ENCODE peak calls at places on chromosomes 5 and 9, in ten cellular contexts. F, H, K, S, E, N, Z, M, J and Y are unnamed samples.

GRCh38 chr5:13783731-13784130 is 160.8 kb downstream of the DNAH5 start:
- DNase-seq in F (no peak), H (no peak), K (no peak), S (no peak), E (no peak), N (no peak), Z (no peak), M (no peak), J (no peak), Y (no peak)

GRCh38 chr5:149886697-149887470 is 57.7 kb downstream of the PDE6A start:
- DNase-seq in F (no peak), H (no peak), K (no peak), S (no peak), E (no peak), N (no peak), Z (no peak), M (no peak), J (no peak), Y (no peak)

GRCh38 chr5:135127604-135128240 is 93.7 kb upstream of the PITX1 start:
- DNase-seq in F (no peak), H (peak), K (no peak), S (peak), E (peak), N (no peak), Z (peak), M (no peak), J (peak), Y (no peak)

GRCh38 chr9:136512651-136513066 is 29.8 kb upstream of the SEC16A start:
- DNase-seq in F (no peak), H (peak), K (no peak), S (no peak), E (peak), N (peak), Z (no peak), M (no peak), J (no peak), Y (no peak)

GRCh38 chr5:176774216-176775171 is 35.9 kb upstream of the UNC5A start:
- DNase-seq in F (no peak), H (no peak), K (no peak), S (no peak), E (peak), N (peak), Z (no peak), M (peak), J (no peak), Y (peak)

GRCh38 chr5:53942724-53943123 is 367.6 kb downstream of the ARL15 start:
- DNase-seq in F (no peak), H (no peak), K (peak), S (no peak), E (no peak), N (peak), Z (no peak), M (no peak), J (no peak), Y (no peak)

GRCh38 chr9:134985451-134985850 is 67.7 kb upstream of the FCN1 start:
- DNase-seq in F (no peak), H (no peak), K (no peak), S (no peak), E (no peak), N (no peak), Z (no peak), M (peak), J (no peak), Y (no peak)

GRCh38 chr5:60446917-60447316 is 253.0 kb downstream of the DEPDC1B start:
- DNase-seq in F (no peak), H (no peak), K (no peak), S (no peak), E (no peak), N (no peak), Z (no peak), M (no peak), J (peak), Y (no peak)

GRCh38 chr5:135739383-135739961 is 95.0 kb upstream of the SLC25A48 start:
- DNase-seq in F (no peak), H (no peak), K (no peak), S (no peak), E (no peak), N (no peak), Z (no peak), M (no peak), J (no peak), Y (peak)

GRCh38 chr9:136093995-136094881 is 851 bp downstream of the NACC2 start:
- DNase-seq in F (peak), H (peak), K (peak), S (peak), E (peak), N (peak), Z (peak), M (peak), J (peak), Y (peak)

GRCh38 chr9:87405677-87406544 is 91.8 kb upstream of the DAPK1 start:
- DNase-seq in F (no peak), H (no peak), K (peak), S (no peak), E (no peak), N (no peak), Z (no peak), M (peak), J (no peak), Y (no peak)

GRCh38 chr5:137900925-137901817 is 11.9 kb downstream of the PKD2L2 start:
- DNase-seq in F (no peak), H (no peak), K (no peak), S (no peak), E (no peak), N (no peak), Z (no peak), M (no peak), J (peak), Y (no peak)

GRCh38 chr5:138849439-138849838 is 25.7 kb downstream of the LRRTM2 start:
- DNase-seq in F (no peak), H (no peak), K (no peak), S (no peak), E (no peak), N (no peak), Z (no peak), M (no peak), J (no peak), Y (no peak)

GRCh38 chr5:111984044-111984443 is 227.1 kb upstream of the NREP start:
- DNase-seq in F (no peak), H (no peak), K (no peak), S (no peak), E (no peak), N (no peak), Z (no peak), M (no peak), J (no peak), Y (no peak)

GRCh38 chr9:4197548-4197947 is 102.3 kb downstream of the GLIS3 start:
- DNase-seq in F (no peak), H (no peak), K (no peak), S (no peak), E (peak), N (peak), Z (no peak), M (no peak), J (peak), Y (peak)

GRCh38 chr9:31597977-31598376 is 786.5 kb upstream of the ACO1 start:
- DNase-seq in F (no peak), H (no peak), K (no peak), S (no peak), E (no peak), N (no peak), Z (no peak), M (no peak), J (peak), Y (no peak)

GRCh38 chr5:179819296-179820126 is 1.2 kb upstream of the SQSTM1 start:
- DNase-seq in F (peak), H (no peak), K (peak), S (peak), E (peak), N (peak), Z (peak), M (peak), J (peak), Y (no peak)

GRCh38 chr5:179820127-179820482 is 600 bp upstream of the SQSTM1 start:
- DNase-seq in F (no peak), H (no peak), K (no peak), S (no peak), E (no peak), N (no peak), Z (no peak), M (no peak), J (no peak), Y (no peak)

GRCh38 chr5:179822059-179822432 is 1.3 kb downstream of the SQSTM1 start:
- DNase-seq in F (no peak), H (no peak), K (no peak), S (no peak), E (no peak), N (no peak), Z (no peak), M (no peak), J (no peak), Y (no peak)

GRCh38 chr5:179821298-179822058 is 773 bp downstream of the SQSTM1 start:
- DNase-seq in F (peak), H (peak), K (peak), S (peak), E (peak), N (peak), Z (peak), M (peak), J (peak), Y (peak)

GRCh38 chr5:179820483-179821297 is at the start of gene SQSTM1:
- DNase-seq in F (peak), H (no peak), K (peak), S (peak), E (peak), N (peak), Z (peak), M (peak), J (peak), Y (peak)
- TF ChIP-seq EP300 in F (no peak), H (peak), K (peak), S (no peak), E (no peak), N (peak), Z (no peak), M (no peak), J (no peak), Y (no peak)

GRCh38 chr9:78207319-78207718 is 28.6 kb upstream of the CEP78 start:
- DNase-seq in F (no peak), H (no peak), K (no peak), S (no peak), E (no peak), N (no peak), Z (no peak), M (no peak), J (no peak), Y (peak)
- TF ChIP-seq EP300 in F (no peak), H (no peak), K (no peak), S (no peak), E (no peak), N (no peak), Z (no peak), M (no peak), J (no peak), Y (no peak)

GRCh38 chr9:76459691-76460635 is 981 bp downstream of the GCNT1 start:
- DNase-seq in F (peak), H (peak), K (no peak), S (peak), E (peak), N (peak), Z (peak), M (no peak), J (peak), Y (no peak)
- TF ChIP-seq EP300 in F (no peak), H (no peak), K (no peak), S (no peak), E (no peak), N (no peak), Z (no peak), M (no peak), J (no peak), Y (no peak)

GRCh38 chr9:113774968-113775367 is 101.1 kb upstream of the ZNF618 start:
- DNase-seq in F (no peak), H (no peak), K (no peak), S (no peak), E (no peak), N (peak), Z (no peak), M (no peak), J (no peak), Y (peak)
- TF ChIP-seq EP300 in F (no peak), H (no peak), K (no peak), S (no peak), E (no peak), N (no peak), Z (no peak), M (no peak), J (no peak), Y (no peak)

GRCh38 chr5:26740182-26740581 is 298.2 kb downstream of the CDH9 start:
- DNase-seq in F (no peak), H (no peak), K (no peak), S (no peak), E (no peak), N (no peak), Z (no peak), M (no peak), J (no peak), Y (no peak)
- TF ChIP-seq EP300 in F (no peak), H (no peak), K (no peak), S (no peak), E (no peak), N (no peak), Z (no peak), M (no peak), J (no peak), Y (no peak)

GRCh38 chr9:36154213-36154952 is 14.8 kb upstream of the CCIN start:
- DNase-seq in F (peak), H (no peak), K (no peak), S (no peak), E (no peak), N (no peak), Z (no peak), M (peak), J (no peak), Y (no peak)
- TF ChIP-seq EP300 in F (no peak), H (no peak), K (no peak), S (no peak), E (no peak), N (no peak), Z (no peak), M (no peak), J (no peak), Y (no peak)

GRCh38 chr9:129836342-129837007 is 1.2 kb downstream of the USP20 start:
- DNase-seq in F (no peak), H (peak), K (peak), S (no peak), E (no peak), N (no peak), Z (peak), M (no peak), J (no peak), Y (no peak)
- TF ChIP-seq EP300 in F (no peak), H (no peak), K (no peak), S (no peak), E (no peak), N (no peak), Z (no peak), M (no peak), J (no peak), Y (no peak)

DNA sequence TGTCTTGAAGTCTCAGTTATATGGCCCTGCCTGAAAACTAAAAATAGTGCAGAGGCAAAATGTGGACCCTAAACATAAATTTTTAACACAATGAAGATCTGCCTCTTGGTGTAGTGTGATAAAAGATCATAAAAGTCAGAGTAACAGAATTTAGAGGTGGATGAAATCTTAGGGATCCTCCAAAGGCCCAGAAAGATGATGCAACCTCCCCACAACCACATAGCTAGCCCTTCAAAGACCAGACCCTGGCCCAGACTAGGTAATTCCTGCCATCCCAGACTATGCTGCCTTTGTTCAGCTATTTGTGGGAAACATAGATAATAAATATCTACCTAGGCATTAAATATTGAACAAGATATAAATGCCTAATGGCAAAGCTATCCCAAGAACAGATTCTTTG is 15.3 kb downstream of the KLF9 start:
- DNase-seq in F (no peak), H (no peak), K (no peak), S (no peak), E (no peak), N (no peak), Z (no peak), M (no peak), J (no peak), Y (no peak)
- TF ChIP-seq EP300 in F (no peak), H (no peak), K (no peak), S (no peak), E (no peak), N (peak), Z (no peak), M (no peak), J (no peak), Y (no peak)

GRCh38 chr5:84425365-84425764 is 40.7 kb upstream of the EDIL3 start:
- DNase-seq in F (no peak), H (no peak), K (no peak), S (no peak), E (no peak), N (no peak), Z (no peak), M (no peak), J (no peak), Y (no peak)
- TF ChIP-seq EP300 in F (no peak), H (no peak), K (no peak), S (no peak), E (no peak), N (no peak), Z (no peak), M (no peak), J (no peak), Y (no peak)